ENCODE peak calls at places on chromosomes 11 and 22, in seven cellular contexts. One of them, this sample, is unnamed.

GRCh38 chr11:122046846-122047245 is 69.2 kb downstream of the BLID start:
- DNase-seq in astrocyte of the spinal cord: peak; percentile 69
- DNase-seq in stimulated activated CD8-positive, alpha-beta memory T cell treated with anti-CD3 and anti-CD28 coated beads, Interleukin-15, amount 100 ng/mL, for 1 hour: no peak
- DNase-seq in CD8-positive, alpha-beta T cell: no peak
- DNase-seq in erythroblast: no peak
- DNase-seq in mesothelial cell of epicardium: no peak
- DNase-seq in cardiac fibroblast: peak; percentile 91
- DNase-seq in this sample: no peak

GRCh38 chr11:36237341-36237740 is 51.9 kb downstream of the COMMD9 start:
- DNase-seq in CD8-positive, alpha-beta T cell: no peak
- DNase-seq in cardiac fibroblast: no peak
- DNase-seq in astrocyte of the spinal cord: no peak
- DNase-seq in mesothelial cell of epicardium: no peak
- DNase-seq in erythroblast: no peak
- DNase-seq in stimulated activated CD8-positive, alpha-beta memory T cell treated with anti-CD3 and anti-CD28 coated beads, Interleukin-15, amount 100 ng/mL, for 1 hour: no peak
- DNase-seq in this sample: no peak

GRCh38 chr22:48239461-48240164 is 1477.2 kb downstream of the TBC1D22A start:
- DNase-seq in stimulated activated CD8-positive, alpha-beta memory T cell treated with anti-CD3 and anti-CD28 coated beads, Interleukin-15, amount 100 ng/mL, for 1 hour: no peak
- DNase-seq in mesothelial cell of epicardium: no peak
- DNase-seq in CD8-positive, alpha-beta T cell: no peak
- DNase-seq in erythroblast: no peak
- DNase-seq in cardiac fibroblast: no peak
- DNase-seq in astrocyte of the spinal cord: no peak
- DNase-seq in this sample: no peak

GRCh38 chr22:45179276-45180049 is 15.7 kb downstream of the NUP50 start:
- DNase-seq in erythroblast: no peak
- DNase-seq in stimulated activated CD8-positive, alpha-beta memory T cell treated with anti-CD3 and anti-CD28 coated beads, Interleukin-15, amount 100 ng/mL, for 1 hour: no peak
- DNase-seq in cardiac fibroblast: no peak
- DNase-seq in mesothelial cell of epicardium: no peak
- DNase-seq in CD8-positive, alpha-beta T cell: peak; percentile 38
- DNase-seq in astrocyte of the spinal cord: no peak
- DNase-seq in this sample: no peak

GRCh38 chr11:82790723-82791487 is 57.2 kb upstream of the FAM181B start:
- DNase-seq in stimulated activated CD8-positive, alpha-beta memory T cell treated with anti-CD3 and anti-CD28 coated beads, Interleukin-15, amount 100 ng/mL, for 1 hour: no peak
- DNase-seq in mesothelial cell of epicardium: no peak
- DNase-seq in erythroblast: peak; percentile 82
- DNase-seq in CD8-positive, alpha-beta T cell: no peak
- DNase-seq in astrocyte of the spinal cord: peak; percentile 8
- DNase-seq in cardiac fibroblast: no peak
- DNase-seq in this sample: no peak

GRCh38 chr11:23859087-23859486 is 637.8 kb upstream of the LUZP2 start:
- DNase-seq in cardiac fibroblast: no peak
- DNase-seq in CD8-positive, alpha-beta T cell: no peak
- DNase-seq in erythroblast: no peak
- DNase-seq in astrocyte of the spinal cord: no peak
- DNase-seq in mesothelial cell of epicardium: no peak
- DNase-seq in stimulated activated CD8-positive, alpha-beta memory T cell treated with anti-CD3 and anti-CD28 coated beads, Interleukin-15, amount 100 ng/mL, for 1 hour: no peak
- DNase-seq in this sample: no peak

GRCh38 chr11:12585861-12586260 is 88.4 kb upstream of the TEAD1 start:
- DNase-seq in astrocyte of the spinal cord: no peak
- DNase-seq in CD8-positive, alpha-beta T cell: no peak
- DNase-seq in cardiac fibroblast: no peak
- DNase-seq in mesothelial cell of epicardium: no peak
- DNase-seq in erythroblast: no peak
- DNase-seq in stimulated activated CD8-positive, alpha-beta memory T cell treated with anti-CD3 and anti-CD28 coated beads, Interleukin-15, amount 100 ng/mL, for 1 hour: no peak
- DNase-seq in this sample: no peak

GRCh38 chr11:71452354-71453020 is 516 bp upstream of the NADSYN1 start:
- DNase-seq in erythroblast: peak; percentile 45
- DNase-seq in mesothelial cell of epicardium: no peak
- DNase-seq in astrocyte of the spinal cord: peak; percentile 24
- DNase-seq in stimulated activated CD8-positive, alpha-beta memory T cell treated with anti-CD3 and anti-CD28 coated beads, Interleukin-15, amount 100 ng/mL, for 1 hour: no peak
- DNase-seq in cardiac fibroblast: peak; percentile 63
- DNase-seq in CD8-positive, alpha-beta T cell: peak; percentile 65
- DNase-seq in this sample: no peak

GRCh38 chr11:60485987-60486386 is 6.6 kb upstream of the MS4A12 start:
- DNase-seq in CD8-positive, alpha-beta T cell: no peak
- DNase-seq in mesothelial cell of epicardium: no peak
- DNase-seq in erythroblast: no peak
- DNase-seq in cardiac fibroblast: peak; percentile 7
- DNase-seq in stimulated activated CD8-positive, alpha-beta memory T cell treated with anti-CD3 and anti-CD28 coated beads, Interleukin-15, amount 100 ng/mL, for 1 hour: no peak
- DNase-seq in astrocyte of the spinal cord: no peak
- DNase-seq in this sample: no peak

GRCh38 chr11:126357055-126357962 is 1.8 kb downstream of the ST3GAL4 start:
- DNase-seq in erythroblast: no peak
- DNase-seq in astrocyte of the spinal cord: no peak
- DNase-seq in stimulated activated CD8-positive, alpha-beta memory T cell treated with anti-CD3 and anti-CD28 coated beads, Interleukin-15, amount 100 ng/mL, for 1 hour: no peak
- DNase-seq in CD8-positive, alpha-beta T cell: no peak
- DNase-seq in cardiac fibroblast: no peak
- DNase-seq in mesothelial cell of epicardium: no peak
- DNase-seq in this sample: no peak

GRCh38 chr11:119320593-119321524 is 3.9 kb upstream of the MCAM start:
- DNase-seq in astrocyte of the spinal cord: peak; percentile 67
- DNase-seq in stimulated activated CD8-positive, alpha-beta memory T cell treated with anti-CD3 and anti-CD28 coated beads, Interleukin-15, amount 100 ng/mL, for 1 hour: no peak
- DNase-seq in cardiac fibroblast: peak; percentile 65
- DNase-seq in erythroblast: peak; percentile 27
- DNase-seq in CD8-positive, alpha-beta T cell: peak; percentile 55
- DNase-seq in mesothelial cell of epicardium: peak; percentile 59
- DNase-seq in this sample: no peak

GRCh38 chr11:48384670-48385069 is 18.4 kb upstream of the OR4C5 start:
- DNase-seq in CD8-positive, alpha-beta T cell: no peak
- DNase-seq in cardiac fibroblast: no peak
- DNase-seq in mesothelial cell of epicardium: no peak
- DNase-seq in stimulated activated CD8-positive, alpha-beta memory T cell treated with anti-CD3 and anti-CD28 coated beads, Interleukin-15, amount 100 ng/mL, for 1 hour: no peak
- DNase-seq in erythroblast: peak; percentile 1
- DNase-seq in astrocyte of the spinal cord: no peak
- DNase-seq in this sample: no peak

GRCh38 chr11:122773781-122774266 is 64.5 kb upstream of the CRTAM start:
- DNase-seq in astrocyte of the spinal cord: no peak
- DNase-seq in mesothelial cell of epicardium: no peak
- DNase-seq in cardiac fibroblast: no peak
- DNase-seq in erythroblast: no peak
- DNase-seq in CD8-positive, alpha-beta T cell: no peak
- DNase-seq in stimulated activated CD8-positive, alpha-beta memory T cell treated with anti-CD3 and anti-CD28 coated beads, Interleukin-15, amount 100 ng/mL, for 1 hour: no peak
- DNase-seq in this sample: no peak

This sample was measured in stromal cell of bone marrow.